ENCODE peak calls at places on chromosomes 7 and 10, in five cellular contexts. G is cardiac muscle cell, R is hepatocyte, J is fibroblast of lung, D is Panc1. W is an unnamed sample.

GRCh38 chr7:88218836-88219605 is 817 bp downstream of the SRI start:
- DNase-seq in G (peak), R (peak), J (peak), D (no peak), W (peak)

GRCh38 chr7:127477285-127478039 is 85.0 kb upstream of the ZNF800 start:
- DNase-seq in G (no peak), R (no peak), J (no peak), D (no peak), W (no peak)

GRCh38 chr7:149874644-149875028 is 867 bp downstream of the ATP6V0E2 start:
- DNase-seq in G (no peak), R (no peak), J (no peak), D (no peak), W (no peak)

GRCh38 chr7:40586197-40586596 is 451.4 kb downstream of the SUGCT start:
- DNase-seq in G (peak), R (no peak), J (peak), D (no peak), W (peak)

GRCh38 chr7:90595341-90595800 is 750 bp upstream of the CDK14 start:
- DNase-seq in G (peak), R (no peak), J (peak), D (no peak), W (no peak)

GRCh38 chr7:103777440-103777839 is 212.0 kb downstream of the RELN start:
- DNase-seq in G (no peak), R (no peak), J (no peak), D (no peak), W (no peak)

GRCh38 chr10:127368101-127368500 is 171.7 kb upstream of the INSYN2A start:
- DNase-seq in G (no peak), R (no peak), J (no peak), D (no peak), W (no peak)

GRCh38 chr7:96321041-96321669 is 743 bp downstream of the SLC25A13 start:
- DNase-seq in G (peak), R (peak), J (peak), D (peak), W (peak)

GRCh38 chr10:77493851-77494788 is 143.5 kb downstream of the KCNMA1 start:
- DNase-seq in G (peak), R (peak), J (peak), D (no peak), W (peak)

GRCh38 chr10:6228647-6229046 is 25.9 kb downstream of the PFKFB3 start:
- DNase-seq in G (no peak), R (no peak), J (no peak), D (no peak), W (no peak)

GRCh38 chr10:126398924-126399323 is 10.6 kb upstream of the ADAM12 start:
- DNase-seq in G (no peak), R (no peak), J (no peak), D (no peak), W (no peak)

GRCh38 chr7:78912781-78913180 is 540.7 kb downstream of the MAGI2 start:
- DNase-seq in G (peak), R (no peak), J (peak), D (no peak), W (no peak)

GRCh38 chr10:6300784-6301180 is 98.0 kb downstream of the PFKFB3 start:
- DNase-seq in G (no peak), R (no peak), J (no peak), D (no peak), W (no peak)

GRCh38 chr7:50962962-50963374 is 180.3 kb upstream of the GRB10 start:
- DNase-seq in G (peak), R (peak), J (peak), D (no peak), W (peak)

GRCh38 chr7:149427096-149427680 is 33.7 kb downstream of the ZNF777 start:
- DNase-seq in G (no peak), R (peak), J (no peak), D (no peak), W (no peak)

GRCh38 chr7:124908258-124908657 is 21.4 kb downstream of the POT1 start:
- DNase-seq in G (no peak), R (no peak), J (no peak), D (no peak), W (no peak)

GRCh38 chr7:40356871-40357676 is 222.3 kb downstream of the SUGCT start:
- DNase-seq in G (peak), R (no peak), J (peak), D (no peak), W (peak)

GRCh38 chr10:73916761-73917470 is 6.0 kb downstream of the PLAU start:
- DNase-seq in G (no peak), R (no peak), J (no peak), D (no peak), W (no peak)

GRCh38 chr7:157177333-157177993 is 38.7 kb downstream of the UBE3C start:
- DNase-seq in G (no peak), R (no peak), J (no peak), D (no peak), W (no peak)

GRCh38 chr10:78756604-78757442 is 311.9 kb upstream of the ZMIZ1 start:
- DNase-seq in G (peak), R (peak), J (peak), D (peak), W (peak)

GRCh38 chr10:86023931-86024554 is 342.6 kb downstream of the GRID1 start:
- DNase-seq in G (no peak), R (no peak), J (no peak), D (no peak), W (no peak)

GRCh38 chr7:7201583-7202374 is 19.4 kb downstream of the C1GALT1 start:
- DNase-seq in G (no peak), R (peak), J (no peak), D (no peak), W (no peak)

GRCh38 chr7:127252736-127253288 is at the start of gene GRM8:
- DNase-seq in G (peak), R (peak), J (peak), D (no peak), W (peak)

GRCh38 chr7:43516581-43517342 is 66.1 kb upstream of the STK17A start:
- DNase-seq in G (peak), R (no peak), J (peak), D (no peak), W (no peak)

GRCh38 chr10:8242295-8242872 is 187.9 kb downstream of the GATA3 start:
- DNase-seq in G (no peak), R (no peak), J (no peak), D (no peak), W (no peak)

GRCh38 chr7:106045592-106045991 is 66.5 kb downstream of the SYPL1 start:
- DNase-seq in G (peak), R (no peak), J (peak), D (no peak), W (peak)

GRCh38 chr7:83836028-83836427 is 187.1 kb upstream of the SEMA3E start:
- DNase-seq in G (no peak), R (no peak), J (no peak), D (no peak), W (no peak)

GRCh38 chr7:70152313-70152712 is 554.0 kb downstream of the AUTS2 start:
- DNase-seq in G (no peak), R (no peak), J (no peak), D (no peak), W (no peak)

GRCh38 chr10:113858541-113858940 is 4.1 kb downstream of the NHLRC2 start:
- DNase-seq in G (peak), R (no peak), J (no peak), D (no peak), W (peak)

GRCh38 chr10:128912568-128913311 is 554.3 kb upstream of the MGMT start:
- DNase-seq in G (no peak), R (no peak), J (no peak), D (no peak), W (no peak)

GRCh38 chr10:12193193-12193592 is 2.5 kb downstream of the NUDT5 start:
- DNase-seq in G (peak), R (no peak), J (peak), D (no peak), W (peak)

GRCh38 chr10:88343761-88344484 is 239.2 kb downstream of the RNLS start:
- DNase-seq in G (peak), R (no peak), J (peak), D (no peak), W (peak)

GRCh38 chr10:119161680-119162079 is 3.8 kb downstream of the SFXN4 start:
- DNase-seq in G (peak), R (no peak), J (peak), D (no peak), W (no peak)

GRCh38 chr7:148336411-148336810 is 254.2 kb upstream of the C7orf33 start:
- DNase-seq in G (no peak), R (no peak), J (no peak), D (no peak), W (no peak)

GRCh38 chr7:148337166-148337565 is 253.4 kb upstream of the C7orf33 start:
- DNase-seq in G (no peak), R (peak), J (no peak), D (no peak), W (no peak)

GRCh38 chr7:148335790-148336189 is 254.8 kb upstream of the C7orf33 start:
- DNase-seq in G (no peak), R (no peak), J (no peak), D (no peak), W (no peak)

GRCh38 chr7:148337995-148338747 is 252.4 kb upstream of the C7orf33 start:
- DNase-seq in G (no peak), R (no peak), J (no peak), D (no peak), W (no peak)

GRCh38 chr7:148337566-148337965 is 253.0 kb upstream of the C7orf33 start:
- DNase-seq in G (no peak), R (peak), J (no peak), D (no peak), W (no peak)
- H3K4me3 ChIP-seq in G (no peak), R (no peak), J (no peak), D (no peak), W (no peak)

DNA sequence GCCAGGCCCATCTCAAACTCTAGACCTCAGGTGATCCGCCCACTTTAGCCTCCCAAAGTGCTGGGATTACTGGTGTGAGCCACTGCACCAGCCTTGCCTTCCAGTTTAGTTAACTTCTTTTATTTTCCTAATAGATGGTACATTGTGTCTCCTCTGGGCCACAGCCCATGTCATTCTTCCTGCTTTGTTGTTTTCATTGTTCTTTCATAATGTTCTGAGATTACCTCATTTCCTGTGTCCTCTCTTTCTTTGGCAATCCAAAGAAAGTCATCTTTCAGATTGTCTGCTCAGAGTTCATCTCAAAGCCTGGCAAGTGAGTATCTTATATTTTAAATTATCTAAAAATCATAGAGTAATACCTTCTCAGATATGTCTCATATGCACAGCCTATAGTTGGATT is at the start of gene OLAH:
- DNase-seq in G (peak), R (no peak), J (peak), D (no peak), W (peak)
- TF ChIP-seq CTCF in G (no peak), R (no peak), J (no peak), D (no peak), W (no peak)

DNA sequence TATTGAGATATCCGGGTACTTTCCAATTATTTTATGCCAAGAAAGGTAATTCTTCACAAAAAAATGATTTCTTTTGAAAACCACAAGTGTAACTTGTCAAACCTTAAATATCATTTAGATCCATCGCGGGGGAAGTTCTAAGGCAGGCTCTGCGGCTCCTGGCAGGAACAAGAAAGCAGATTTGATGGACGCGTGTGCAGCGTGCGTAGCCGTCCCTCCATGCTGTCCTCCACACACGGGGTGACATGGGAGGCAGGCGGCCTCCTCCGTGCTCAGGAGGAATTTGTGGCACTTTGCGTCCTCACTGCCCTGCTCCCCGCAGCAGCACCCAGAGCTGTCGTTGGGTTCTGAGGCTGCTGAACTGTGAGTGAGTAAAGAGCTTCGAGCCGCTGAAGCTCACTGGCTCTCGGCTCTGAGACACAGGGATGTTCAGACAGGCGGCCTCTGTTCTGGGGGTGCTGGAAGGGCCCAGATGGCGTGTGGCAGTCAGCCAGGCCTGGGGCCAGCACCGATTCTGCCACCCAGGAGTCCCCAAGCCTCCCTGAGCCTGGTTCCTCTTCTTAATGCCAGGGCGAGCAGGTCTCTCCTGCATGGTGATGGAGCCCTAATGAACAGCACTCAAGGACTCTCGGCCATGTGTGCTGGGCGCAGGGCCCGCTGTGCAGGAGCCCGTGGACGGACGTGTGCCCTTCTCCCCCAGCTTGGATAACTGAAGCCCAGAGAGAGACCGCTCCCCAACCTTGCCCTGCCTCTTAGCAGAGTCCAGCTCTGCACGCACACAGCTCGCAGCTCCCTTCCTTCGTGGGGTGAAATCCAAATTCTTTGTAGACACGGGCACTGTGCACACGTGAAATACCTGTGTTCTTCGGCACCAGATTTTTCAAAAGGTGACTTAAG is 185.4 kb upstream of the SHH start:
- DNase-seq in G (no peak), R (no peak), J (no peak), D (no peak), W (no peak)
- H3K4me3 ChIP-seq in G (no peak), R (no peak), J (no peak), D (no peak), W (no peak)

GRCh38 chr10:70536196-70536920 is 57.8 kb downstream of the PALD1 start:
- DNase-seq in G (no peak), R (no peak), J (no peak), D (no peak), W (no peak)
- TF ChIP-seq CTCF in G (no peak), R (peak), J (no peak), D (no peak), W (no peak)

DNA sequence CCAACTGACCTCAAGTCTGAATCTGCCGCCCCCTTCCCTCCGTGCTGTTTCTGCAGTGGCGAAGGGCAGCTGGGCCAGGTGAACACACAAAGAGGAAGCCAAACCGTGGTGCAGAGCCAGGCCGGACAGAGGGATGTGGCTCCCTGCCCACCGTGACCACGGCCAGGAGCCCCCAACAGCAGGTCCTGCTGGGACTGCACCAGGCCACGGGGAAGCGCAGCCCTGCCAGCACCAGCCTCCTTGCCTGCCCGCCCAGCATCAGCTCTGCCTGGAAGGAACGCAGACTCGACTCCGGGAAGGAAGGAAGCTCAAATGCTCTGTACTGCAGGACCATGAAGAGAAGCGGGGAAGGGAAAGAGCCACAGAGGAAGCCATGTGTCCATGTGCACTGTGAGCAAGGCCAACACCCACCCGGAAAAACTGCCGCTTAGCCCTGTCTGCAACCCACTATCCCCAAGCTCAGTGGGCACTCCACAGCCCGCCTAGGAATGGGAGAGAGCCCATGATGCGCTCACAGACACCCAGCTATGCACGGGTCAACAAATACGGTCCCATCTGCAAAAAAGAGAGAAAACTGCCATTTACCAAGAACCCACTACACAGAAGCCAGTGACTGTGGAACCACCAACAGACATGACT is 19.0 kb downstream of the GPER1 start:
- DNase-seq in G (no peak), R (no peak), J (no peak), D (no peak), W (no peak)
- H3K4me3 ChIP-seq in G (no peak), R (no peak), J (no peak), D (no peak), W (no peak)

GRCh38 chr10:23192741-23193434 is 776 bp downstream of the PTF1A start:
- DNase-seq in G (no peak), R (peak), J (no peak), D (no peak), W (no peak)
- TF ChIP-seq CTCF in G (no peak), R (no peak), J (no peak), D (peak), W (no peak)

DNA sequence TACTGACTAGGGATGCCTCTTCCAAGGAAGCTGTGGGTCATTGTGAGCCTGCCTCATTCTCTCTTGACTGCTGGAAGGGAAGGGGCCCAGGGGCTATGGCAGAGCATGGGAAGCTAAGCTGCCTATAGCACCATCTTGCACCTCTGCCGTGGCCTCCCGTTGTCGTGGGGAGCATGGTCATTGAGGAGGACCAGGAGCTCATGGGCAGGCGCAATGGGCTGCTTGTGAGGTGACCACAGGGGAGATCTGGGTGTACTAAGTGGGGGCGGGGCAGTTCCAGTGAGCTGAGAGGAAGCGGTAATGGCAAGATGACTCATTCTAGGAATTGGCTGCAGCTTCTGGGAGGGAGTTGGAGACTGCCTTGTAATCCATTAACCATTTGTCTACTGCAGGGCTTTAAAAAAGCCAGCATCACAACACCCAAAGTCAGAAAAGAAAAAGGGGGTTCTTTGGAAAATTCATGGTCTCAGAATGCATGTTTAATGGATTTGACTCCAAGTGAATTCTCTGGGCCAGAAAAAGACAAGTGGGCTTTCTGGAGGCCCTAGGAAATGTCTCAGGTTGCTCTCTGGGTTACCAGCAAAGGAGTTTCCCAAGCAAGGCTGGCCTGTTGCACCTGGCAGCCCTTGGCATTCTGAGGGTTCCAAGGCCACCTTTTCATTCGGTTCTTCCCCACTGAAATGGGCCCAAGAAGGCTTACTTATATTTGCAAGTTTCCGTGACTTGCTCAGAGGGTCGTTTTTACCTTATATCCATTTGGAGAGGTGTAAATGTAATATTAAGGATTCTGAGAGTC is 3.6 kb downstream of the DUSP5 start:
- DNase-seq in G (peak), R (peak), J (peak), D (peak), W (peak)
- H3K4me3 ChIP-seq in G (peak), R (no peak), J (peak), D (peak), W (peak)

DNA sequence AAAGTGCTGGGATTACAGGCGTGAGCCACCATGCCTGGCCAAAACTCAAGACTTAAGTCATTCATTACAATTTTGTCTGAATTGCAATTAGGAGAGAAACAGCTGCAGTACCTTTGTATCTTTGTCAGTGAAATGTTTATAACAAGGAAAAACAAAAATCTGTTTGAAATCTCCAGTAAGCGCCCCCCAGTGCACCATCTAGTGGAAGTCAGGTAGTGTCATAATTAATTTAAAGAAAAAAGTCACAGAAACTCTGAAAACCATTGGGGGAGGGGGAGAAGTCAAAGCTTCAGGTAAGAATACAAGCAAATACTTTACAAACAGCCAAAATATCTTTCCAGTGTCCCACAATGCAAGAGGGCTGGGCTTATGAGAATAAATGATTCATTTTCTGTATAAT is 2.8 kb downstream of the MPP7 start:
- DNase-seq in G (no peak), R (no peak), J (no peak), D (no peak), W (no peak)
- TF ChIP-seq CTCF in G (no peak), R (no peak), J (peak), D (no peak), W (no peak)

GRCh38 chr7:54811925-54812264 is 52.9 kb upstream of the SEC61G start:
- DNase-seq in G (peak), R (no peak), J (peak), D (no peak), W (peak)
- H3K4me3 ChIP-seq in G (no peak), R (no peak), J (no peak), D (no peak), W (no peak)

DNA sequence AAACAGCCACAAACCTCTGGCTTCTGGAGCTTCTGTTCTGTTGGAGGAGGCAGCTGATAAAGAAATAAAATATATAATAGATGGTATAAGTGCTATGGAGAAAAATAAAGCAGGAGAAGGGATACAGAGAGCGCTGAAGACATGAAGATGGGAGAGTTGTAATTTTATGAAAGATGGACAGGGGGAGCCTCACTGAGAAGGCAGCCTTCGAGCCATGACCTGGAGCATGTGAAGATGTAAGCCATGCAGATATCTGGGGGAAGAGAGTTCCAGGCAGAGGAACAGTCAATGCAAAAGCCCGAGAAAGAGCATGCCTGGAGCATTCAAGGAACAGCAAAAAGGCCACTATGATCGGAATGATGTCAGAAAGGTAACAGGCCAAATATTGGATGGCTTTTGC is 187.5 kb downstream of the KIAA1217 start:
- DNase-seq in G (peak), R (no peak), J (no peak), D (no peak), W (peak)
- TF ChIP-seq CTCF in G (peak), R (no peak), J (peak), D (no peak), W (peak)